ENCODE peak calls at places on chromosomes 7 and 10, in nine cellular contexts. O, L, E, X, B, R, J, D and S are unnamed samples.

GRCh38 chr7:27134392-27134791 is 3.8 kb upstream of the HOXA4 start:
- ATAC-seq in O (no peak), L (no peak), E (no peak), X (peak; percentile 18), B (no peak), R (no peak), J (no peak), D (no peak), S (peak; percentile 16)

GRCh38 chr7:116601426-116601825 is 70.6 kb upstream of the MET start:
- ATAC-seq in O (no peak), L (no peak), E (no peak), X (no peak), B (no peak), R (no peak), J (no peak), D (no peak), S (no peak)

GRCh38 chr10:131997366-131998049 is 15.8 kb upstream of the BNIP3 start:
- ATAC-seq in O (peak; percentile 69), L (peak; percentile 81), E (peak; percentile 84), X (peak; percentile 86), B (peak; percentile 17), R (peak; percentile 77), J (no peak), D (peak; percentile 65), S (peak; percentile 96)

GRCh38 chr7:127417346-127417745 is 24.8 kb upstream of the ZNF800 start:
- ATAC-seq in O (no peak), L (no peak), E (no peak), X (no peak), B (no peak), R (no peak), J (no peak), D (no peak), S (no peak)

GRCh38 chr7:12907774-12908173 is 220.3 kb downstream of the ARL4A start:
- ATAC-seq in O (no peak), L (no peak), E (no peak), X (no peak), B (no peak), R (no peak), J (no peak), D (no peak), S (no peak)

GRCh38 chr7:8418627-8419245 is 14.7 kb upstream of the NXPH1 start:
- ATAC-seq in O (peak; percentile 41), L (no peak), E (peak; percentile 77), X (peak; percentile 71), B (peak; percentile 87), R (peak; percentile 71), J (peak; percentile 78), D (no peak), S (no peak)

GRCh38 chr10:89235073-89235798 is 16.3 kb downstream of the LIPA start:
- ATAC-seq in O (peak; percentile 48), L (peak; percentile 34), E (peak; percentile 74), X (peak; percentile 94), B (peak; percentile 93), R (peak; percentile 67), J (no peak), D (peak; percentile 50), S (peak; percentile 84)

GRCh38 chr7:76080211-76080610 is 32.3 kb downstream of the MDH2 start:
- ATAC-seq in O (no peak), L (no peak), E (no peak), X (no peak), B (no peak), R (no peak), J (no peak), D (no peak), S (no peak)

GRCh38 chr7:150446288-150446938 is 4.0 kb upstream of the GIMAP8 start:
- ATAC-seq in O (peak; percentile 12), L (no peak), E (no peak), X (no peak), B (no peak), R (no peak), J (no peak), D (no peak), S (no peak)

GRCh38 chr7:149873968-149874643 is at the start of gene ATP6V0E2:
- ATAC-seq in O (no peak), L (no peak), E (peak; percentile 4), X (peak; percentile 16), B (no peak), R (no peak), J (peak; percentile 45), D (peak; percentile 38), S (peak; percentile 16)

GRCh38 chr7:41038211-41038610 is 664.7 kb downstream of the INHBA start:
- ATAC-seq in O (no peak), L (no peak), E (no peak), X (no peak), B (no peak), R (no peak), J (no peak), D (no peak), S (no peak)

GRCh38 chr10:124579003-124579384 is 117.4 kb downstream of the LHPP start:
- ATAC-seq in O (no peak), L (peak; percentile 79), E (no peak), X (peak; percentile 40), B (peak; percentile 39), R (no peak), J (no peak), D (no peak), S (peak; percentile 22)

GRCh38 chr7:27161214-27161720 is 4.1 kb downstream of the HOXA9 start:
- ATAC-seq in O (peak; percentile 28), L (no peak), E (peak; percentile 16), X (peak; percentile 48), B (no peak), R (peak; percentile 45), J (no peak), D (no peak), S (no peak)

GRCh38 chr10:116889066-116889465 is 39.8 kb downstream of the ENO4 start:
- ATAC-seq in O (peak; percentile 69), L (no peak), E (no peak), X (no peak), B (no peak), R (no peak), J (no peak), D (no peak), S (no peak)

GRCh38 chr7:36266201-36266600 is 113.1 kb downstream of the EEPD1 start:
- ATAC-seq in O (no peak), L (no peak), E (no peak), X (no peak), B (no peak), R (no peak), J (no peak), D (no peak), S (no peak)

GRCh38 chr7:153389261-153389660 is 629.7 kb downstream of the ACTR3B start:
- ATAC-seq in O (no peak), L (no peak), E (no peak), X (peak; percentile 47), B (no peak), R (peak; percentile 89), J (no peak), D (peak; percentile 88), S (peak; percentile 87)

GRCh38 chr7:604038-604883 is 84.6 kb upstream of the PDGFA start:
- ATAC-seq in O (peak; percentile 86), L (peak; percentile 88), E (peak; percentile 79), X (peak; percentile 83), B (no peak), R (peak; percentile 87), J (peak; percentile 87), D (peak; percentile 89), S (peak; percentile 80)

GRCh38 chr10:128042131-128042610 is 84.1 kb downstream of the MKI67 start:
- ATAC-seq in O (no peak), L (no peak), E (no peak), X (no peak), B (no peak), R (no peak), J (no peak), D (no peak), S (no peak)

GRCh38 chr10:69481280-69481679 is 30.0 kb downstream of the TSPAN15 start:
- ATAC-seq in O (peak; percentile 15), L (no peak), E (peak; percentile 69), X (peak; percentile 60), B (no peak), R (peak; percentile 33), J (no peak), D (no peak), S (no peak)

GRCh38 chr10:34280599-34281374 is 534.3 kb downstream of the PARD3 start:
- ATAC-seq in O (peak; percentile 42), L (peak; percentile 68), E (peak; percentile 96), X (peak; percentile 75), B (peak; percentile 80), R (peak; percentile 29), J (peak; percentile 97), D (peak; percentile 62), S (peak; percentile 93)

GRCh38 chr7:156966387-156966786 is 16.9 kb downstream of the NOM1 start:
- ATAC-seq in O (no peak), L (no peak), E (no peak), X (no peak), B (no peak), R (no peak), J (no peak), D (no peak), S (no peak)

GRCh38 chr7:22429386-22429785 is 70.6 kb downstream of the STEAP1B start:
- ATAC-seq in O (no peak), L (no peak), E (no peak), X (no peak), B (no peak), R (no peak), J (no peak), D (no peak), S (no peak)